ENCODE peak calls at places on chromosome 10, in six cellular contexts. H, O, K, Z, I and N are unnamed samples.

GRCh38 chr10:78438094-78438906 is 404.6 kb downstream of the RPS24 start:
- DNase-seq in H (no peak), O (no peak), K (no peak), Z (no peak), I (no peak), N (no peak)

GRCh38 chr10:124849111-124849773 is 47.6 kb downstream of the ABRAXAS2 start:
- DNase-seq in H (no peak), O (no peak), K (no peak), Z (no peak), I (no peak), N (no peak)

GRCh38 chr10:8055420-8056349 is 1.2 kb downstream of the GATA3 start:
- DNase-seq in H (peak), O (no peak), K (peak), Z (no peak), I (no peak), N (peak)

GRCh38 chr10:25753776-25754175 is 180.3 kb upstream of the MYO3A start:
- DNase-seq in H (no peak), O (peak), K (no peak), Z (no peak), I (no peak), N (peak)

GRCh38 chr10:14120812-14121211 is 209.9 kb downstream of the FRMD4A start:
- DNase-seq in H (no peak), O (no peak), K (no peak), Z (no peak), I (no peak), N (no peak)

GRCh38 chr10:79105164-79105739 is 36.5 kb downstream of the ZMIZ1 start:
- DNase-seq in H (no peak), O (no peak), K (no peak), Z (no peak), I (no peak), N (no peak)

GRCh38 chr10:47340613-47341170 is 7.5 kb upstream of the RBP3 start:
- DNase-seq in H (peak), O (peak), K (peak), Z (peak), I (peak), N (peak)

GRCh38 chr10:34003561-34003960 is 669.1 kb upstream of the NRP1 start:
- DNase-seq in H (no peak), O (no peak), K (no peak), Z (no peak), I (no peak), N (no peak)

GRCh38 chr10:132465193-132465888 is 68.3 kb downstream of the PWWP2B start:
- DNase-seq in H (peak), O (no peak), K (no peak), Z (no peak), I (no peak), N (no peak)

GRCh38 chr10:969473-970150 is 18.6 kb upstream of the GTPBP4 start:
- DNase-seq in H (no peak), O (no peak), K (no peak), Z (no peak), I (no peak), N (no peak)

GRCh38 chr10:93072713-93073538 is 767 bp upstream of the CYP26A1 start:
- DNase-seq in H (no peak), O (no peak), K (no peak), Z (no peak), I (no peak), N (no peak)

GRCh38 chr10:68594405-68594804 is 34.3 kb downstream of the TET1 start:
- DNase-seq in H (no peak), O (no peak), K (no peak), Z (peak), I (peak), N (peak)

GRCh38 chr10:70830185-70830584 is 14.4 kb downstream of the SGPL1 start:
- DNase-seq in H (no peak), O (no peak), K (no peak), Z (no peak), I (no peak), N (no peak)

GRCh38 chr10:103512591-103513382 is 19.3 kb downstream of the NEURL1 start:
- DNase-seq in H (no peak), O (peak), K (no peak), Z (no peak), I (no peak), N (no peak)

GRCh38 chr10:37456456-37456855 is 331.1 kb downstream of the ANKRD30A start:
- DNase-seq in H (no peak), O (no peak), K (no peak), Z (no peak), I (no peak), N (no peak)

GRCh38 chr10:47425813-47426419 is 41.8 kb upstream of the ZNF488 start:
- DNase-seq in H (no peak), O (no peak), K (no peak), Z (no peak), I (no peak), N (no peak)

GRCh38 chr10:96830511-96831199 is 1.4 kb upstream of the LCOR start:
- DNase-seq in H (peak), O (peak), K (peak), Z (peak), I (peak), N (peak)

GRCh38 chr10:95406651-95407280 is 116.0 kb upstream of the PDLIM1 start:
- DNase-seq in H (no peak), O (peak), K (no peak), Z (no peak), I (peak), N (peak)

GRCh38 chr10:47277352-47278151 is 22.4 kb upstream of the GDF10 start:
- DNase-seq in H (no peak), O (no peak), K (peak), Z (no peak), I (no peak), N (peak)

GRCh38 chr10:32144817-32145688 is 88.8 kb upstream of the KIF5B start:
- DNase-seq in H (no peak), O (no peak), K (no peak), Z (no peak), I (no peak), N (peak)

GRCh38 chr10:94344522-94345122 is 18.1 kb downstream of the NOC3L start:
- DNase-seq in H (no peak), O (no peak), K (no peak), Z (no peak), I (no peak), N (no peak)

GRCh38 chr10:114779803-114780609 is 41.6 kb upstream of the FHIP2A start:
- DNase-seq in H (no peak), O (no peak), K (no peak), Z (peak), I (no peak), N (peak)

GRCh38 chr10:132564249-132564605 is 26.6 kb downstream of the INPP5A start:
- DNase-seq in H (no peak), O (no peak), K (no peak), Z (no peak), I (no peak), N (no peak)

GRCh38 chr10:89236221-89236620 is 15.4 kb downstream of the LIPA start:
- DNase-seq in H (no peak), O (no peak), K (no peak), Z (peak), I (no peak), N (no peak)

GRCh38 chr10:50367732-50368131 is 116.4 kb upstream of the ASAH2 start:
- DNase-seq in H (peak), O (no peak), K (no peak), Z (peak), I (peak), N (peak)

DNA sequence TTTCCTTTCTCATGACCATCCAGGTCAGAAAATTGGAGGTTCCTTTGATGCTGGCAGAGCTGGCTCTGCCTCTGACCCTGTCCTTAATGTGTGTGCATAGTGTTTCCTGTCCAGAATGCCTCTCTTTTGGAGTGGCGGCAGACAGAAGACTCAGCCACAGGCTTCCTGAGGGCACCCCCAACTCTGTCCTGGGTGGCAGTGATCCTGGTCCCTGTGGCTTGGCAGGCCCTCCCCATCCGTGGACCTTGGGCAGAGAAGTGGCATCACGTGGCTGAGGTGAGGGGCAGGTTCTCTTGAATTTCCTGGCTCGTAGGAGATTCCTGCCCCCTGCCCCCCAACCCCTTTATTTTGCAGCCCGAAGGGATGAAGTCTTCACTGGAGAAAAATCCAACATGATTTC is 133.1 kb downstream of the RGS10 start:
- DNase-seq in H (no peak), O (no peak), K (no peak), Z (no peak), I (no peak), N (no peak)
- TF ChIP-seq CTCF in H (no peak), O (no peak), K (no peak), Z (no peak), I (no peak), N (no peak)

GRCh38 chr10:19817251-19818046 is 1.2 kb downstream of the PLXDC2 start:
- DNase-seq in H (peak), O (peak), K (no peak), Z (peak), I (no peak), N (peak)
- TF ChIP-seq CTCF in H (no peak), O (no peak), K (no peak), Z (peak), I (no peak), N (peak)

GRCh38 chr10:29535778-29536459 is 98.9 kb downstream of the SVIL start:
- DNase-seq in H (no peak), O (peak), K (no peak), Z (no peak), I (no peak), N (no peak)

GRCh38 chr10:29533696-29534285 is 101.0 kb downstream of the SVIL start:
- DNase-seq in H (no peak), O (no peak), K (no peak), Z (no peak), I (no peak), N (no peak)

GRCh38 chr10:29534590-29534989 is 100.2 kb downstream of the SVIL start:
- DNase-seq in H (no peak), O (no peak), K (no peak), Z (no peak), I (no peak), N (no peak)

GRCh38 chr10:29533046-29533445 is 101.7 kb downstream of the SVIL start:
- DNase-seq in H (no peak), O (no peak), K (no peak), Z (no peak), I (no peak), N (no peak)

DNA sequence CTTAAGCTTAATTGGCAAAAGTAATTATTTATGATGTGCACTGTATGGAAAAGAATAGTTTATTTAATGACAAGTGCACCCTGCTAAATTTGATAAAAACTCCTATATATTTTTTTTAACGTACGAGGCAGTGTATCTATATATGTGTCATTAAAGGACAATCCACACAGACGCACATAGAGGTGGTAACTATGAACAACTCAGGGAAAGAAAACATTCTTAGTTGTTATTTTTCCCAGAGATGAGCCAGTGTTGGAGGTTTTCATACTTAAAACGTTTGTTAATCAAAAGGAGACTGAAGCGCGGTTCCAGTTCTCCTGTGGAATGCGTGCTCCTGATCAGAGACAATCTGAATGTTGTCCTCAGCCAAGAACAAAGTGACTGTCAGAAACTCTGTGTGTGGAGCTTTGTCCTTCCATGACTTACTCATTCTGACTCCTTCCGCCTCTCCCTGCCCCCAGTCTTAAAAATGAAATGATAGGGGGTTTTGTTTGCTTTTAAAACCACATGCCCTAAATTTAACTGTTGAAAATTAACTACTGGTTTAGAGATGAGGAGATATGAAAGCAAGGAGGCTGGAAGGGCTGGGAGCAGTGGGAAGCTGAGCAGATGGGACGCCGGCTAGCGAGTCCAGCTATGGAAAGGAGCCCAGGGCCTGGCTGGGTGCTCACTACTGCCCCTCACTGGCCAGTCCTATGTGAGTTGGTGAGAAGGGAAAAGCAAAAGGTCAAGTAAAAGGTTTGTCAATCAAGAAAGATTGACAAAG is 99.6 kb downstream of the SVIL start:
- DNase-seq in H (peak), O (peak), K (no peak), Z (peak), I (peak), N (no peak)
- TF ChIP-seq CTCF in H (peak), O (peak), K (no peak), Z (peak), I (peak), N (peak)

GRCh38 chr10:112624546-112625048 is 177.6 kb downstream of the VTI1A start:
- DNase-seq in H (no peak), O (no peak), K (no peak), Z (no peak), I (no peak), N (no peak)

GRCh38 chr10:112622786-112623185 is 175.8 kb downstream of the VTI1A start:
- DNase-seq in H (no peak), O (no peak), K (no peak), Z (peak), I (no peak), N (peak)
- TF ChIP-seq CTCF in H (no peak), O (no peak), K (no peak), Z (no peak), I (no peak), N (no peak)

GRCh38 chr10:127815147-127815546 is 77.6 kb downstream of the CLRN3 start:
- DNase-seq in H (no peak), O (no peak), K (no peak), Z (no peak), I (no peak), N (no peak)
- TF ChIP-seq CTCF in H (peak), O (no peak), K (no peak), Z (no peak), I (peak), N (peak)

GRCh38 chr10:29250066-29250465 is 38.8 kb upstream of the LYZL1 start:
- DNase-seq in H (no peak), O (no peak), K (no peak), Z (no peak), I (no peak), N (no peak)
- TF ChIP-seq CTCF in H (no peak), O (no peak), K (no peak), Z (no peak), I (no peak), N (no peak)

GRCh38 chr10:86113044-86113443 is 253.6 kb downstream of the GRID1 start:
- DNase-seq in H (no peak), O (no peak), K (no peak), Z (no peak), I (no peak), N (no peak)

GRCh38 chr10:86108696-86109095 is 257.9 kb downstream of the GRID1 start:
- DNase-seq in H (no peak), O (no peak), K (no peak), Z (no peak), I (no peak), N (no peak)

GRCh38 chr10:86111902-86112301 is 254.7 kb downstream of the GRID1 start:
- DNase-seq in H (no peak), O (no peak), K (no peak), Z (no peak), I (no peak), N (no peak)

GRCh38 chr10:86109421-86109820 is 257.2 kb downstream of the GRID1 start:
- DNase-seq in H (no peak), O (no peak), K (no peak), Z (no peak), I (no peak), N (no peak)

GRCh38 chr10:86110156-86110786 is 256.3 kb downstream of the GRID1 start:
- DNase-seq in H (no peak), O (no peak), K (no peak), Z (no peak), I (no peak), N (no peak)
- TF ChIP-seq CTCF in H (peak), O (no peak), K (no peak), Z (no peak), I (no peak), N (no peak)